ENCODE peak calls at places on chromosomes 1 and 21, in four cellular contexts. W is endodermal cell, S is transverse colon, T is K562. Z is an unnamed sample. For H3K4me1, the result is how much of the 10 kb centered on the place peaks cover.

GRCh38 chr1:193085263-193085662 is 20.0 kb downstream of the GLRX2 start:
- DNase-seq in W (no peak), S (no peak), T (no peak), Z (no peak)

GRCh38 chr1:6185151-6185550 is 5.0 kb upstream of the CHD5 start:
- DNase-seq in W (no peak), S (no peak), T (no peak), Z (no peak)

GRCh38 chr1:229585338-229585737 is 26.8 kb upstream of the ABCB10 start:
- DNase-seq in W (no peak), S (no peak), T (no peak), Z (no peak)

GRCh38 chr1:163604391-163604790 is 282.6 kb downstream of the NUF2 start:
- DNase-seq in W (no peak), S (no peak), T (no peak), Z (no peak)

GRCh38 chr1:163442940-163443339 is 121.2 kb downstream of the NUF2 start:
- DNase-seq in W (no peak), S (no peak), T (no peak), Z (no peak)

GRCh38 chr1:103162360-103162759 is 54.0 kb upstream of the COL11A1 start:
- DNase-seq in W (no peak), S (no peak), T (no peak), Z (no peak)

GRCh38 chr1:26038477-26038876 is 7.4 kb downstream of the SLC30A2 start:
- DNase-seq in W (no peak), S (no peak), T (no peak), Z (no peak)

GRCh38 chr1:36239941-36240637 is 15.8 kb downstream of the THRAP3 start:
- DNase-seq in W (no peak), S (no peak), T (no peak), Z (no peak)

GRCh38 chr1:117120774-117121588 is 568 bp downstream of the TRIM45 start:
- DNase-seq in W (peak), S (no peak), T (no peak), Z (no peak)

GRCh38 chr1:64975740-64976139 is 9.4 kb upstream of the JAK1 start:
- DNase-seq in W (no peak), S (no peak), T (no peak), Z (no peak)

GRCh38 chr1:166884040-166884642 is 8.1 kb upstream of the TADA1 start:
- DNase-seq in W (peak), S (peak), T (peak), Z (peak)

GRCh38 chr1:211734791-211735190 is 59.4 kb upstream of the NEK2 start:
- DNase-seq in W (no peak), S (peak), T (no peak), Z (no peak)

GRCh38 chr1:16137890-16138467 is 17.9 kb downstream of the EPHA2 start:
- DNase-seq in W (no peak), S (no peak), T (no peak), Z (no peak)

GRCh38 chr1:101407505-101408211 is 170.8 kb downstream of the S1PR1 start:
- DNase-seq in W (no peak), S (no peak), T (no peak), Z (no peak)

GRCh38 chr1:101409102-101409501 is 172.3 kb downstream of the S1PR1 start:
- DNase-seq in W (no peak), S (no peak), T (no peak), Z (no peak)

GRCh38 chr1:101410048-101410878 is 173.4 kb downstream of the S1PR1 start:
- DNase-seq in W (no peak), S (no peak), T (no peak), Z (no peak)

GRCh38 chr1:101408212-101409042 is 171.6 kb downstream of the S1PR1 start:
- DNase-seq in W (no peak), S (no peak), T (no peak), Z (no peak)

GRCh38 chr1:101406271-101406670 is 169.5 kb downstream of the S1PR1 start:
- DNase-seq in W (no peak), S (no peak), T (no peak), Z (no peak)
- H3K4me1 ChIP-seq in W (under half), S (under half), T (under half), Z (under half)

GRCh38 chr1:207644479-207644851 is 468 bp upstream of the CR1L start:
- DNase-seq in W (no peak), S (no peak), T (no peak), Z (no peak)
- H3K4me3 ChIP-seq in W (no peak), S (peak), T (peak), Z (peak)

GRCh38 chr1:58583496-58583895 is 6.4 kb upstream of the TACSTD2 start:
- DNase-seq in W (no peak), S (no peak), T (no peak), Z (no peak)
- H3K27ac ChIP-seq in W (no peak), S (peak), T (no peak), Z (no peak)

GRCh38 chr1:164764333-164764732 is 205.3 kb downstream of the PBX1 start:
- DNase-seq in W (no peak), S (no peak), T (no peak), Z (no peak)

GRCh38 chr1:164768045-164768402 is 209.0 kb downstream of the PBX1 start:
- DNase-seq in W (no peak), S (no peak), T (no peak), Z (no peak)

GRCh38 chr1:164765557-164765956 is 206.6 kb downstream of the PBX1 start:
- DNase-seq in W (no peak), S (no peak), T (no peak), Z (no peak)

GRCh38 chr1:164767257-164768044 is 208.5 kb downstream of the PBX1 start:
- DNase-seq in W (no peak), S (no peak), T (no peak), Z (no peak)

DNA sequence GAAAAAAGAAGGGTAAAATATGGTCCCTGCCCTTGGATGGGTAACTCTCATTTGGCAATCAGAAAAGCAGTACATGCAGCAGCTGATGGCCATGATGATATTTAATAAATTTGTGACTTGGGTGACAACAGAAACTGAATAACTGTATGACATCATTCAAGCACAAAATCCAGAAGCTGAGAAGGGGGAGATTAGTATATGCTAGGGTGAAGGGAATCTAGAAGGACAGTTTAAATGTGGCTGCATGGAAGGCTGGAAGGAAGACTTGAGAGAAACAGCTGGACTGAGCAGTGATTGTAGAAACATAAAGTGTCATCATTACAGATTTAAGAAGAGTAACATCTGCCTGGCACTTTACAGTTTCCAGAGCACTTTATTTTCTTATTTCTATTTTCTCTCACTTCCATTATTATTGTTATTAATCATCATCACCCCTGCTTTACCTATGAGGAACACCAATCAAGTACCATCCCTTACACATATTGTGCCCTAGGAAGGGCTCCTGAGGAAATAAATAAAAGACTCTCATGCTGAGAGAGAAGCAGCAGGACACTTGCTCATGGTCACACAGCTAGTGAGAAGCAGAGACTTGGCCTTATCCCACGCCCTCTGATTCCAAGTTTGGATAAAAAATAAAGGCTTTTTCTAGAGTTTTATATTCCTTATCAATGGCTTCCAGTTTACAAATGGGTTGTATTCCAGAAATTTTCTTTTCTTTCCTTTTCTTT is 207.2 kb downstream of the PBX1 start:
- DNase-seq in W (no peak), S (no peak), T (no peak), Z (no peak)
- H3K4me1 ChIP-seq in W (under half), S (under half), T (under half), Z (under half)

GRCh38 chr1:246969621-246970020 is 37.9 kb upstream of the AHCTF1 start:
- DNase-seq in W (no peak), S (no peak), T (no peak), Z (no peak)

GRCh38 chr1:246971969-246972368 is 35.9 kb downstream of the ZNF695 start:
- DNase-seq in W (peak), S (no peak), T (no peak), Z (no peak)

GRCh38 chr1:246966502-246966901 is 34.8 kb upstream of the AHCTF1 start:
- DNase-seq in W (no peak), S (no peak), T (no peak), Z (no peak)

DNA sequence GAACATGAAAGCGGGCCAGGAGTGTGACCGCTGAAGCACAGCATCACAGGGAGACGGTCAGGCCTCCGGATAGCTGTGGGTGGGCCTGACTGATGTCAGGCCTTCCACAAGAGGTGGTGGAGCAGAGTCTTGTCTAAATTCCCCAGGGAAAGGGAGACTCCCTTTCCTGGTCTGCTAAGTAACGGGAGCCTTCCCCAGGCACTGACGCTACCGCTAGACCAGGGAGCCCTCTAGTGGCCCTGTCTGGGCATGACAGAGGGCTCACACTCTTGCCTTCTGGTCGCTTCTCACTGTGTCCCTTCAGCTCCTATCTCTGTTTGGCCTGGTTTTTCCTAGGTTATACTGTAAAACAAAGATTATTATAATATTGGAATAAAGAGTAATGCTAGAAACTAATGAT is 36.5 kb downstream of the ZNF695 start:
- DNase-seq in W (peak), S (peak), T (no peak), Z (peak)
- H3K4me3 ChIP-seq in W (no peak), S (no peak), T (no peak), Z (no peak)

GRCh38 chr21:32690085-32690484 is 37.7 kb downstream of the SYNJ1 start:
- DNase-seq in W (no peak), S (no peak), T (no peak), Z (no peak)
- H3K27ac ChIP-seq in W (no peak), S (no peak), T (no peak), Z (no peak)

GRCh38 chr1:234836786-234837185 is 226.8 kb upstream of the IRF2BP2 start:
- DNase-seq in W (peak), S (no peak), T (no peak), Z (no peak)

GRCh38 chr1:234836045-234836681 is 226.2 kb upstream of the IRF2BP2 start:
- DNase-seq in W (no peak), S (no peak), T (no peak), Z (no peak)

GRCh38 chr1:234833118-234833517 is 223.1 kb upstream of the IRF2BP2 start:
- DNase-seq in W (no peak), S (no peak), T (no peak), Z (no peak)

GRCh38 chr1:234833646-234834045 is 223.7 kb upstream of the IRF2BP2 start:
- DNase-seq in W (no peak), S (no peak), T (no peak), Z (no peak)

GRCh38 chr1:234835239-234835638 is 225.3 kb upstream of the IRF2BP2 start:
- DNase-seq in W (no peak), S (no peak), T (no peak), Z (no peak)
- H3K4me1 ChIP-seq in W (under half), S (under half), T (under half), Z (under half)

GRCh38 chr1:62295921-62296451 is 23.2 kb downstream of the KANK4 start:
- DNase-seq in W (no peak), S (no peak), T (no peak), Z (peak)
- H3K4me3 ChIP-seq in W (no peak), S (no peak), T (no peak), Z (no peak)

GRCh38 chr1:181768930-181769280 is 285.6 kb downstream of the CACNA1E start:
- DNase-seq in W (no peak), S (no peak), T (no peak), Z (no peak)

GRCh38 chr1:181765627-181766026 is 282.3 kb downstream of the CACNA1E start:
- DNase-seq in W (peak), S (no peak), T (no peak), Z (no peak)

GRCh38 chr1:181767001-181767708 is 283.8 kb downstream of the CACNA1E start:
- DNase-seq in W (no peak), S (no peak), T (no peak), Z (no peak)

GRCh38 chr1:181768216-181768929 is 285.1 kb downstream of the CACNA1E start:
- DNase-seq in W (no peak), S (no peak), T (no peak), Z (no peak)

GRCh38 chr1:181763736-181764135 is 280.4 kb downstream of the CACNA1E start:
- DNase-seq in W (no peak), S (no peak), T (no peak), Z (no peak)
- H3K27ac ChIP-seq in W (no peak), S (no peak), T (no peak), Z (no peak)

Z was measured in CD8-positive, alpha-beta memory T cell.